ENCODE peak calls at places on chromosomes 5 and 9, in six cellular contexts. L is endodermal cell, S is lower lobe of right lung, Z is substantia nigra, W is OCI-LY7, N is epithelial cell of prostate. X is an unnamed sample.

GRCh38 chr5:45454114-45454513 is 242.1 kb downstream of the HCN1 start:
- DNase-seq in L (peak; percentile 65), Z (no peak), W (no peak), N (no peak), S (no peak), X (no peak)

GRCh38 chr5:72314571-72315172 is 5.4 kb downstream of the MRPS27 start:
- DNase-seq in S (no peak), Z (no peak), N (no peak), W (no peak), L (no peak), X (no peak)

GRCh38 chr9:129276486-129277260 is 98.6 kb upstream of the IER5L start:
- DNase-seq in S (peak; percentile 34), L (peak; percentile 76), N (no peak), Z (no peak), W (no peak), X (no peak)

GRCh38 chr9:33524431-33524947 is 438 bp downstream of the ANKRD18B start:
- DNase-seq in S (no peak), L (peak; percentile 71), Z (no peak), W (no peak), N (no peak), X (no peak)

GRCh38 chr9:14153310-14153720 is 160.6 kb downstream of the NFIB start:
- DNase-seq in W (no peak), S (no peak), L (no peak), N (no peak), Z (no peak), X (no peak)

GRCh38 chr5:82570-82969 is 9.4 kb upstream of the PLEKHG4B start:
- DNase-seq in N (no peak), L (no peak), S (no peak), Z (no peak), W (no peak), X (no peak)

GRCh38 chr5:93899026-93899600 is 157.7 kb upstream of the POU5F2 start:
- DNase-seq in L (no peak), Z (no peak), W (peak; percentile 18), S (no peak), N (no peak), X (no peak)

GRCh38 chr5:151221574-151221973 is 2.3 kb downstream of the CCDC69 start:
- DNase-seq in L (no peak), Z (no peak), W (no peak), N (no peak), S (no peak), X (no peak)

GRCh38 chr5:174688441-174689354 is 35.7 kb upstream of the MSX2 start:
- DNase-seq in Z (no peak), L (peak; percentile 75), N (no peak), W (no peak), S (no peak), X (no peak)

GRCh38 chr5:181211208-181211607 is 6.2 kb upstream of the TRIM7 start:
- DNase-seq in L (peak; percentile 51), S (no peak), N (no peak), W (peak; percentile 47), Z (no peak), X (no peak)

GRCh38 chr9:132423503-132423902 is 13.5 kb downstream of the CFAP77 start:
- DNase-seq in S (no peak), N (no peak), Z (no peak), L (no peak), W (no peak), X (no peak)

GRCh38 chr5:42621662-42622061 is 135.0 kb upstream of the CCDC152 start:
- DNase-seq in N (no peak), L (no peak), Z (no peak), S (no peak), W (peak; percentile 12), X (no peak)
- H3K27ac ChIP-seq in N (no peak overlapping the region), L (no peak overlapping the region), Z (no peak overlapping the region), S (no peak overlapping the region), W (peak overlapping the region; percentile 66), X (no peak overlapping the region)

GRCh38 chr9:135993409-135993742 is 32.2 kb upstream of the UBAC1 start:
- DNase-seq in W (no peak), L (no peak), N (no peak), Z (no peak), S (no peak), X (no peak)
- H3K27ac ChIP-seq in W (peak overlapping the region; percentile 78), L (peak overlapping the region; percentile 81), N (no peak overlapping the region), Z (peak overlapping the region; percentile 66), S (peak overlapping the region; percentile 92), X (no peak overlapping the region)

DNA sequence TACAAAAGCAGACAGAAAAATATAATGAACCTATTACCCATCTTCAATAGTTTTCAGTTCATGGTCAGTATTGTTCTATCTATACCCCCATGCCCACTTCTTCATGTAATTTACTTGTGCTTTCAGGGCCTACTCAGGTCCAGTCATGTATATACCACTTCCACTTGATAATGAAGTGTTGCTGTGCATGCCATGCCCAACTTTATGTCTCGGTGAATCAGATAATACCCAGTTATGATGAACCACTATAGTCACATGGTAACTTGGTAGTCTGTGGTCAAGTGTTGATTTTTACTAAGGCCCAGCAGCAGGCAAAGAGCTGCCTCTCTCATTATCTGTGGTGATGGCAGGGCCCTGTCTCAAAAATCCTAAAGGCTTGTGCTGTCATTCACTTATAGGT is 70.7 kb upstream of the IL33 start:
- DNase-seq in Z (no peak), W (no peak), N (no peak), L (no peak), S (no peak), X (no peak)
- H3K27ac ChIP-seq in Z (no peak overlapping the region), W (no peak overlapping the region), N (no peak overlapping the region), L (no peak overlapping the region), S (no peak overlapping the region), X (no peak overlapping the region)

GRCh38 chr9:115671911-115672310 is 481.7 kb upstream of the PAPPA start:
- DNase-seq in N (no peak), Z (no peak), L (no peak), W (no peak), S (no peak), X (no peak)
- H3K27ac ChIP-seq in N (peak overlapping the region; percentile 99), Z (no peak overlapping the region), L (no peak overlapping the region), W (no peak overlapping the region), S (no peak overlapping the region), X (no peak overlapping the region)

DNA sequence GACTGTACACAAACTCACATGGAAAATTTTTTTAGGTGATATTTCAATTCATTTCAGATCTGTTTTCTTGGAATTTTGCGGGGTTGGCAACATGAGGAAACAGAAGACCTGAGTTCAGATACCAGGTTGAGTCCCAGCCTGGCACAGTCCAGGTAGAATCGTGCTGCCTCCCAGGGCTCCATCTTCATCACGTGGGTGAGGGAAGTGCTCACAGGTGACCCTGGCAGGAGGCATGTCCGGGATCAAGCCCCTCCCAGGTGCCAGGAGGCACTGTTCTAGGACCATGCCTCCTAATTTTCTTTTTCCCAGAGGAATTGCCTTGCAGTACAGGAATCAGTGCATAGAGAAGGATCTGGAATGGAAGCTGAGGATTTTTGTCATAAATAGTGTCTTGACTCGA is 318.3 kb upstream of the IRX4 start:
- DNase-seq in W (no peak), N (no peak), Z (no peak), S (no peak), L (peak; percentile 36), X (no peak)
- H3K27ac ChIP-seq in W (no peak overlapping the region), N (no peak overlapping the region), Z (no peak overlapping the region), S (no peak overlapping the region), L (no peak overlapping the region), X (no peak overlapping the region)